ENCODE peak calls at places on chromosomes 4 and X, in four cellular contexts. A is stimulated activated CD4-positive, alpha-beta T cell treated with anti-CD3 and anti-CD28 coated beads, Interleukin-1b, Interleukin-23, amount 100 ng/mL, for 4 hours; Z is amniotic stem cell; M is suprapubic skin. H is an unnamed sample.

GRCh38 chr4:4712800-4713528 is 146.5 kb upstream of the MSX1 start:
- DNase-seq in A (no peak), Z (no peak), M (no peak), H (no peak)

GRCh38 chr4:52096048-52096447 is 44.9 kb downstream of the SPATA18 start:
- DNase-seq in A (no peak), M (no peak), Z (no peak), H (no peak)

GRCh38 chr4:149345424-149345823 is 470.2 kb downstream of the IQCM start:
- DNase-seq in A (no peak), Z (no peak), M (no peak), H (no peak)

GRCh38 chrX:148976571-148976970 is 476.2 kb downstream of the AFF2 start:
- DNase-seq in Z (no peak), M (no peak), A (no peak), H (no peak)

GRCh38 chr4:53813991-53814390 is 222.7 kb upstream of the LNX1 start:
- DNase-seq in M (no peak), Z (no peak), A (no peak), H (no peak)

GRCh38 chr4:155489261-155489660 is 112.5 kb upstream of the MAP9 start:
- DNase-seq in Z (no peak), M (no peak), A (no peak), H (no peak)

GRCh38 chr4:80173387-80173786 is 23.9 kb upstream of the PRDM8 start:
- DNase-seq in Z (no peak), M (no peak), A (no peak), H (peak; percentile 40)

GRCh38 chr4:78592104-78592783 is 40.7 kb downstream of the ANXA3 start:
- DNase-seq in A (no peak), Z (no peak), M (no peak), H (no peak)

GRCh38 chrX:140526138-140526537 is 21.3 kb upstream of the SOX3 start:
- DNase-seq in A (no peak), M (no peak), Z (no peak), H (no peak)

GRCh38 chr4:118941799-118942198 is 53.1 kb downstream of the SYNPO2 start:
- DNase-seq in A (no peak), Z (no peak), M (no peak), H (no peak)

GRCh38 chrX:71283409-71284143 is at the start of gene NONO:
- DNase-seq in Z (peak; percentile 87), M (peak; percentile 86), A (peak; percentile 77), H (peak; percentile 79)

GRCh38 chr4:124937993-124938392 is 225.5 kb upstream of the ANKRD50 start:
- DNase-seq in A (no peak), Z (no peak), M (no peak), H (no peak)

GRCh38 chrX:64456828-64457227 is 61.6 kb upstream of the MTMR8 start:
- DNase-seq in A (no peak), M (no peak), Z (no peak), H (no peak)

GRCh38 chr4:7867701-7868429 is 71.8 kb downstream of the AFAP1 start:
- DNase-seq in M (no peak), A (no peak), Z (no peak), H (no peak)

GRCh38 chr4:1502501-1502886 is 96.3 kb upstream of the NKX1-1 start:
- DNase-seq in Z (no peak), M (peak; percentile 53), A (no peak), H (no peak)

GRCh38 chr4:1204828-1205591 is 32.6 kb upstream of the SPON2 start:
- DNase-seq in A (no peak), Z (no peak), M (peak; percentile 70), H (no peak)

GRCh38 chr4:54545663-54546424 is 111.9 kb upstream of the KIT start:
- DNase-seq in M (no peak), Z (no peak), A (no peak), H (no peak)

GRCh38 chr4:82560853-82561744 is 689 bp downstream of the TMEM150C start:
- DNase-seq in Z (no peak), A (no peak), M (no peak), H (no peak)

GRCh38 chrX:40140706-40141499 is 43.1 kb upstream of the BCOR start:
- DNase-seq in A (no peak), M (peak; percentile 72), Z (no peak), H (no peak)

GRCh38 chrX:13387656-13388421 is 68.0 kb upstream of the ATXN3L start:
- DNase-seq in A (no peak), Z (no peak), M (no peak), H (no peak)

GRCh38 chr4:152605641-152606304 is 69.9 kb upstream of the FBXW7 start:
- DNase-seq in A (no peak), Z (no peak), M (no peak), H (no peak)

GRCh38 chrX:51697397-51697796 is 12.9 kb upstream of the CENPVL1 start:
- DNase-seq in Z (no peak), A (no peak), M (no peak), H (no peak)

GRCh38 chr4:41745292-41746024 is 3.1 kb downstream of the PHOX2B start:
- DNase-seq in M (no peak), A (no peak), Z (no peak), H (no peak)

GRCh38 chr4:40205259-40206198 is 8.7 kb downstream of the RHOH start:
- DNase-seq in Z (no peak), A (no peak), M (no peak), H (no peak)